ENCODE peak calls at places on chromosomes 2 and 18, in ten cellular contexts. B is Calu3; R is ELR; F is esophagus squamous epithelium; K is CD4-positive, alpha-beta T cell; Z is mesendoderm; N is stimulated activated CD4-positive, alpha-beta T cell treated with anti-CD3 and anti-CD28 coated beads, Interleukin-4, amount 100 ng/mL, for 4 hours; C is activated CD8-positive, alpha-beta memory T cell treated with anti-CD3 and anti-CD28 coated beads, Interleukin-2, amount 10 ng/mL, durations not matched to agents 7 days and 5 days; V is pancreas; E is NCI-H1694. U is an unnamed sample.

GRCh38 chr2:145096582-145096981 is 576.7 kb upstream of the ZEB2 start:
- DNase-seq in B (no peak), R (peak), F (no peak), K (no peak), Z (no peak), N (no peak), C (no peak), V (no peak), E (no peak), U (peak)

GRCh38 chr2:88235987-88236386 is 65.8 kb downstream of the THNSL2 start:
- DNase-seq in B (no peak), R (no peak), F (no peak), K (no peak), Z (no peak), N (no peak), C (no peak), V (no peak), E (no peak), U (no peak)

GRCh38 chr2:220273082-220273481 is 645.7 kb downstream of the SLC4A3 start:
- DNase-seq in B (no peak), R (no peak), F (no peak), K (no peak), Z (no peak), N (no peak), C (no peak), V (no peak), E (no peak), U (no peak)

GRCh38 chr2:133362061-133362476 is 206.2 kb downstream of the NCKAP5 start:
- DNase-seq in B (peak), R (peak), F (no peak), K (no peak), Z (peak), N (no peak), C (no peak), V (no peak), E (no peak), U (peak)

GRCh38 chr18:2846638-2847340 is at the start of gene EMILIN2:
- DNase-seq in B (peak), R (peak), F (no peak), K (peak), Z (peak), N (peak), C (peak), V (peak), E (no peak), U (no peak)

GRCh38 chr2:38376346-38376682 is 759 bp downstream of the ATL2 start:
- DNase-seq in B (no peak), R (peak), F (no peak), K (peak), Z (peak), N (peak), C (peak), V (peak), E (peak), U (peak)

GRCh38 chr2:30252723-30253688 is 21.7 kb downstream of the LBH start:
- DNase-seq in B (peak), R (no peak), F (no peak), K (no peak), Z (peak), N (peak), C (peak), V (no peak), E (no peak), U (peak)

GRCh38 chr2:26605195-26605968 is 35.8 kb downstream of the CIB4 start:
- DNase-seq in B (peak), R (peak), F (no peak), K (peak), Z (peak), N (no peak), C (peak), V (no peak), E (peak), U (peak)

GRCh38 chr2:46232860-46233259 is 64.3 kb upstream of the EPAS1 start:
- DNase-seq in B (no peak), R (no peak), F (no peak), K (no peak), Z (no peak), N (no peak), C (no peak), V (no peak), E (no peak), U (no peak)

GRCh38 chr2:216950547-216950946 is 90.7 kb upstream of the TNP1 start:
- DNase-seq in B (no peak), R (no peak), F (no peak), K (no peak), Z (no peak), N (no peak), C (no peak), V (no peak), E (no peak), U (no peak)

GRCh38 chr18:7370375-7370774 is 139.5 kb downstream of the LRRC30 start:
- DNase-seq in B (no peak), R (no peak), F (no peak), K (no peak), Z (no peak), N (no peak), C (no peak), V (no peak), E (no peak), U (no peak)

GRCh38 chr18:31064130-31064529 is 21.6 kb upstream of the DSC3 start:
- DNase-seq in B (no peak), R (no peak), F (no peak), K (no peak), Z (no peak), N (no peak), C (no peak), V (no peak), E (no peak), U (no peak)

GRCh38 chr2:23241611-23242245 is 143.3 kb upstream of the KLHL29 start:
- DNase-seq in B (no peak), R (peak), F (no peak), K (no peak), Z (no peak), N (no peak), C (no peak), V (no peak), E (no peak), U (peak)

GRCh38 chr2:120397362-120397811 is 51.5 kb downstream of the INHBB start:
- DNase-seq in B (no peak), R (peak), F (no peak), K (no peak), Z (no peak), N (no peak), C (no peak), V (peak), E (no peak), U (peak)

GRCh38 chr18:45764000-45764686 is 40.2 kb downstream of the SLC14A1 start:
- DNase-seq in B (no peak), R (peak), F (no peak), K (no peak), Z (no peak), N (no peak), C (no peak), V (no peak), E (no peak), U (no peak)

GRCh38 chr2:240909216-240909974 is 3.3 kb downstream of the CROCC2 start:
- DNase-seq in B (no peak), R (no peak), F (no peak), K (no peak), Z (no peak), N (no peak), C (no peak), V (no peak), E (no peak), U (no peak)

GRCh38 chr2:155377178-155377780 is 678.8 kb downstream of the KCNJ3 start:
- DNase-seq in B (no peak), R (peak), F (no peak), K (no peak), Z (peak), N (no peak), C (no peak), V (no peak), E (peak), U (peak)

GRCh38 chr18:77851798-77852197 is 602.1 kb downstream of the GALR1 start:
- DNase-seq in B (no peak), R (no peak), F (no peak), K (no peak), Z (no peak), N (no peak), C (no peak), V (no peak), E (peak), U (no peak)

GRCh38 chr18:70146174-70146573 is 59.3 kb downstream of the RTTN start:
- DNase-seq in B (no peak), R (no peak), F (no peak), K (no peak), Z (no peak), N (no peak), C (no peak), V (no peak), E (no peak), U (no peak)

GRCh38 chr2:159946326-159946992 is 116.0 kb downstream of the PLA2R1 start:
- DNase-seq in B (no peak), R (peak), F (no peak), K (no peak), Z (no peak), N (no peak), C (no peak), V (no peak), E (peak), U (peak)

GRCh38 chr2:46696966-46697829 is 217.8 kb downstream of the TMEM247 start:
- DNase-seq in B (no peak), R (no peak), F (no peak), K (no peak), Z (no peak), N (no peak), C (no peak), V (no peak), E (no peak), U (no peak)

GRCh38 chr2:215966274-215966673 is 47.1 kb downstream of the MREG start:
- DNase-seq in B (no peak), R (no peak), F (no peak), K (no peak), Z (no peak), N (no peak), C (no peak), V (no peak), E (no peak), U (no peak)

GRCh38 chr2:109226128-109226527 is 97.1 kb downstream of the SH3RF3 start:
- DNase-seq in B (no peak), R (no peak), F (no peak), K (no peak), Z (no peak), N (no peak), C (no peak), V (no peak), E (no peak), U (no peak)